ENCODE peak calls at places on chromosomes 7 and 10, in seven cellular contexts. K is A549, W is ovary, Z is suprapubic skin, M is uterus, X is H1, T is body of pancreas. P is an unnamed sample.

GRCh38 chr10:96043895-96044580 is 655 bp downstream of the CCNJ start:
- DNase-seq in T (peak; percentile 46), W (peak; percentile 34), M (peak; percentile 24), K (peak; percentile 40), Z (peak; percentile 83), X (peak; percentile 71), P (no peak)

GRCh38 chr7:69873512-69873911 is 275.2 kb downstream of the AUTS2 start:
- DNase-seq in M (no peak), Z (no peak), W (no peak), T (no peak), X (no peak), K (no peak), P (no peak)

GRCh38 chr7:41085244-41085643 is 617.6 kb downstream of the INHBA start:
- DNase-seq in Z (no peak), K (no peak), M (no peak), X (no peak), T (no peak), W (no peak), P (no peak)

GRCh38 chr7:69395072-69395714 is 203.1 kb upstream of the AUTS2 start:
- DNase-seq in M (peak; percentile 21), W (no peak), Z (no peak), T (peak; percentile 20), X (no peak), K (peak; percentile 63), P (no peak)

GRCh38 chr10:74923556-74923955 is 97.2 kb downstream of the KAT6B start:
- DNase-seq in Z (no peak), X (no peak), W (no peak), T (no peak), K (no peak), M (no peak), P (no peak)

GRCh38 chr10:35545878-35546631 is 59.1 kb upstream of the GJD4 start:
- DNase-seq in T (no peak), K (peak; percentile 14), M (no peak), Z (no peak), X (no peak), W (no peak), P (no peak)

GRCh38 chr10:75926763-75927162 is 495.3 kb downstream of the LRMDA start:
- DNase-seq in W (peak; percentile 68), Z (no peak), M (peak; percentile 43), T (no peak), X (no peak), K (no peak), P (no peak)

GRCh38 chr7:131493081-131493480 is 63.3 kb downstream of the PODXL start:
- DNase-seq in K (no peak), W (no peak), X (no peak), Z (no peak), T (no peak), M (no peak), P (no peak)

GRCh38 chr7:100476903-100477870 is 1.8 kb downstream of the TSC22D4 start:
- DNase-seq in W (peak; percentile 45), M (no peak), X (peak; percentile 80), K (no peak), Z (no peak), T (no peak), P (no peak)

GRCh38 chr7:113339661-113340060 is 221.3 kb upstream of the SMIM30 start:
- DNase-seq in Z (no peak), K (no peak), T (no peak), M (no peak), W (no peak), X (no peak), P (no peak)

GRCh38 chr7:44431091-44431608 is 59.3 kb downstream of the NUDCD3 start:
- DNase-seq in M (no peak), K (peak; percentile 27), W (no peak), T (peak; percentile 35), Z (no peak), X (peak; percentile 60), P (no peak)

GRCh38 chr10:36021096-36021495 is 379.0 kb upstream of the FZD8 start:
- DNase-seq in K (no peak), Z (no peak), W (no peak), T (no peak), X (no peak), M (no peak), P (peak; percentile 60)

GRCh38 chr10:73134727-73135126 is 24.5 kb downstream of the NUDT13 start:
- DNase-seq in T (no peak), X (no peak), M (no peak), W (no peak), K (no peak), Z (no peak), P (no peak)

GRCh38 chr7:70704921-70705346 is 427.0 kb upstream of the GALNT17 start:
- DNase-seq in T (no peak), Z (no peak), W (no peak), M (no peak), K (no peak), X (no peak), P (no peak)

GRCh38 chr10:28694530-28694929 is 17.2 kb downstream of the BAMBI start:
- DNase-seq in K (no peak), M (no peak), Z (no peak), W (no peak), X (no peak), T (no peak), P (no peak)

GRCh38 chr7:27160147-27160545 is 3.7 kb upstream of the HOXA7 start:
- DNase-seq in X (peak; percentile 48), K (no peak), Z (peak; percentile 75), W (no peak), T (no peak), M (peak; percentile 34), P (no peak)

GRCh38 chr7:8176370-8177081 is 85.4 kb downstream of the ICA1 start:
- DNase-seq in W (no peak), X (no peak), Z (no peak), K (no peak), T (peak; percentile 45), M (no peak), P (no peak)

GRCh38 chr10:13990392-13990805 is 340.3 kb downstream of the FRMD4A start:
- DNase-seq in T (peak; percentile 40), W (peak; percentile 56), X (no peak), M (peak; percentile 55), Z (no peak), K (no peak), P (no peak)

GRCh38 chr10:6123467-6124042 is 34.7 kb downstream of the RBM17 start:
- DNase-seq in T (no peak), K (no peak), W (no peak), X (no peak), M (no peak), Z (no peak), P (no peak)

GRCh38 chr7:33831389-33832118 is 73.8 kb upstream of the BMPER start:
- DNase-seq in K (no peak), M (peak; percentile 54), X (no peak), W (peak; percentile 48), T (no peak), Z (no peak), P (peak; percentile 93)

GRCh38 chr10:110425684-110426293 is 71.9 kb upstream of the DUSP5 start:
- DNase-seq in X (no peak), T (peak; percentile 47), Z (no peak), M (no peak), K (peak; percentile 97), W (no peak), P (no peak)

GRCh38 chr7:117673367-117673766 is 193.5 kb downstream of the CFTR start:
- DNase-seq in T (peak; percentile 63), M (no peak), X (peak; percentile 69), Z (no peak), W (no peak), K (no peak), P (no peak)
- TF ChIP-seq POLR2A in T (no peak), M (no peak), X (no peak), Z (no peak), W (no peak), K (no peak), P (no peak)

DNA sequence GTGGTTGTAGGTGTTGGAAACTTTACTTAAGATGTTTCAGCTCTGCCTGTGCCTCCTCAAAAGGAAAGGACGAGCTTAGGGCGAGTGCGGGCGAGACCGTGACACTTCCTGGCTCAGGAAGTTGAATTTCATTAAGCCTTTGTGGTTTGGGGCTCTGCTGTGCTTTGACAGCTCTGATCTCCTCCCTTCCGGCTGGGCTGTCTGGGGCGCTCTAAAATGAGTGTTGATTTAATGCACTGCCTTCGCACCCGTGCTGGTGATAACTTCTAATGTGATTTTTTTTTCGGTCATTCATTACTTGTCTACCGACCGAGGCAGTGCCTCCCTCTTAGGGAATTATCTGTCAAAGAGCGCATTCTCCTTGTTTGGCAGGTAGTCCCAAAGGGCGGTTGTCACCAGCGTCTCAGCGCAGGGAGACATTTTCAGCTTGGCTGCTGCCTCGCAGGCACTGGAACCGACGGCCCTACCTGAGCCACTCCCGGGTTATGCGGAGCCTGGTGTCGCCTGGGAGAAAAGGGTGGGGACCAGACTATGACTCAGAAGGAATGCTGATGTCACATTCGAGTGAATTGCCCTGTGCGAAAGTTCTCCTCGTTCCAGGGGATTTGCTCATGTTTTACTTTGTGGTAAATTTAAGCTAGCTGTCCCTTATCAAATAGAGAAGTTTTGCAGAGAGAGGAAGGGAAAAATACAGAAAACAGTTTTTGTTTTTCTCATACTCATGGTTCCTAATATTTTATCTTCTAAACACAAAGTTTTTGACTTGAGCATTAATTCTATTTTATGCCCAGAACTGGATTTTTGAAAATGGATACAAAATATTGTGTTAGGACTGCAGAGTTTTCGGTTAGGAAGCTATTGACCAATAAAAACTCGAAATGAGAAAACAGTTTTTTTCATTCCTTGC is 920 bp downstream of the TES start:
- DNase-seq in W (peak; percentile 44), T (peak; percentile 92), M (peak; percentile 77), X (peak; percentile 61), K (peak; percentile 92), Z (peak; percentile 91), P (peak; percentile 93)
- TF ChIP-seq POLR2A in W (peak; percentile 38), T (peak; percentile 96), M (peak; percentile 92), X (no peak), K (peak; percentile 36), Z (peak; percentile 72), P (peak; percentile 80)

GRCh38 chr7:17380696-17381662 is 82.5 kb downstream of the AHR start:
- DNase-seq in K (no peak), W (no peak), X (no peak), Z (no peak), T (no peak), M (no peak), P (no peak)

GRCh38 chr7:17385612-17386011 is 87.2 kb downstream of the AHR start:
- DNase-seq in X (no peak), Z (no peak), K (no peak), T (no peak), W (no peak), M (no peak), P (no peak)

GRCh38 chr7:17390392-17390791 is 91.9 kb downstream of the AHR start:
- DNase-seq in M (no peak), T (no peak), W (no peak), X (no peak), Z (no peak), K (no peak), P (no peak)

DNA sequence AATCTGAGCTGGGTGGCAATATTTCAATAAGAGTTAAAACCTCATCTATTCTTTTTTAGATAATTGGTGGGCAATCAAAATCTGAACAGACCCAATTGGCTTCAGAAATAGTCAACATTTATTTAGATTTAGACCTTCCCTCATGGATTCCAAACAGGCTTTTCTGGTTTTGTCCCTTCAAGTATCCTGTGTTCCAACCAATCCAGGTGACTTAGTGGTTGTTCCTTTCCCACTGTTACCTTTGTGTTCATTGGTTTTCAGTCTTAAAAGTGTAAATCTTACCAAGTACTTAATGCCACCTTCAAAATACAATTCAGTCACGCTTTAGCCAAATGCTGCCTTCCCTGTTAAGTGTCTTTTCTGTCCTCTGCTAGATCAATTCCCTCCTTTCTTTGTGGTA is 85.9 kb downstream of the AHR start:
- DNase-seq in K (no peak), Z (no peak), X (no peak), T (no peak), W (no peak), M (no peak), P (no peak)
- TF ChIP-seq POLR2A in K (no peak), Z (no peak), X (no peak), T (no peak), W (no peak), M (no peak), P (no peak)

GRCh38 chr10:102678842-102679289 is 34.6 kb downstream of the TRIM8 start:
- DNase-seq in W (peak; percentile 70), T (peak; percentile 81), X (peak; percentile 93), M (peak; percentile 47), K (peak; percentile 50), Z (no peak), P (no peak)
- TF ChIP-seq POLR2A in W (no peak), T (no peak), X (no peak), M (no peak), K (no peak), Z (no peak), P (no peak)

P was measured in esophagus muscularis mucosa.